ENCODE peak calls at places on chromosomes 5 and 9, in five cellular contexts. Q, E, O, C and H are unnamed samples.
A peak's percentile ranks its signal among the peaks of the same experiment; 100 is the strongest.

GRCh38 chr9:33350310-33350709 is 52.1 kb downstream of the AQP7 start:
- DNase-seq in Q (no peak), E (no peak), O (no peak), C (no peak), H (no peak)

GRCh38 chr9:136050266-136050705 is 44.8 kb downstream of the NACC2 start:
- DNase-seq in Q (no peak), E (peak; percentile 4), O (no peak), C (no peak), H (no peak)

GRCh38 chr9:29325855-29326254 is 1752.6 kb upstream of the C9orf72 start:
- DNase-seq in Q (no peak), E (no peak), O (no peak), C (peak; percentile 25), H (no peak)

GRCh38 chr5:36442352-36442751 is 140.7 kb upstream of the RANBP3L start:
- DNase-seq in Q (no peak), E (peak; percentile 75), O (peak; percentile 57), C (no peak), H (no peak)

GRCh38 chr9:1271786-1272185 is 221.6 kb downstream of the DMRT2 start:
- DNase-seq in Q (no peak), E (no peak), O (no peak), C (no peak), H (no peak)

GRCh38 chr5:12095808-12096281 is 191.6 kb upstream of the CTNND2 start:
- DNase-seq in Q (no peak), E (no peak), O (no peak), C (no peak), H (no peak)

GRCh38 chr9:18928711-18929110 is 104.3 kb downstream of the SAXO1 start:
- DNase-seq in Q (no peak), E (no peak), O (no peak), C (no peak), H (no peak)

GRCh38 chr5:67133781-67134180 is 62.8 kb downstream of the CD180 start:
- DNase-seq in Q (no peak), E (no peak), O (no peak), C (no peak), H (no peak)

GRCh38 chr5:53425598-53426516 is 54.6 kb upstream of the FST start:
- DNase-seq in Q (peak; percentile 45), E (peak; percentile 77), O (peak; percentile 67), C (peak; percentile 10), H (no peak)

GRCh38 chr5:115579747-115580173 is 22.5 kb downstream of the TICAM2 start:
- DNase-seq in Q (no peak), E (no peak), O (no peak), C (no peak), H (peak; percentile 77)

GRCh38 chr9:33794560-33794959 is 801 bp upstream of the PRSS3 start:
- DNase-seq in Q (no peak), E (no peak), O (no peak), C (no peak), H (no peak)

GRCh38 chr5:161966544-161966943 is 101.0 kb upstream of the GABRG2 start:
- DNase-seq in Q (no peak), E (no peak), O (peak; percentile 3), C (no peak), H (no peak)

GRCh38 chr5:181052928-181053759 is 13.1 kb downstream of the BTNL9 start:
- DNase-seq in Q (no peak), E (peak; percentile 92), O (no peak), C (no peak), H (no peak)

GRCh38 chr9:81871695-81872094 is 56.5 kb upstream of the SPATA31D4 start:
- DNase-seq in Q (no peak), E (no peak), O (no peak), C (no peak), H (no peak)

GRCh38 chr5:89265511-89266169 is 382.7 kb upstream of the MEF2C start:
- DNase-seq in Q (no peak), E (no peak), O (no peak), C (no peak), H (no peak)

GRCh38 chr5:79122963-79123362 is 11.4 kb downstream of the BHMT start:
- DNase-seq in Q (no peak), E (no peak), O (no peak), C (no peak), H (no peak)

GRCh38 chr9:126947529-126947928 is 32.9 kb downstream of the RALGPS1 start:
- DNase-seq in Q (peak; percentile 16), E (no peak), O (no peak), C (peak; percentile 17), H (no peak)

GRCh38 chr5:127001621-127002296 is 28.6 kb downstream of the MARCHF3 start:
- DNase-seq in Q (no peak), E (no peak), O (no peak), C (no peak), H (no peak)

GRCh38 chr5:119171686-119172085 is 100.8 kb downstream of the DMXL1 start:
- DNase-seq in Q (no peak), E (no peak), O (no peak), C (no peak), H (no peak)

GRCh38 chr9:96383165-96383939 is at the start of gene SLC35D2:
- DNase-seq in Q (no peak), E (peak; percentile 69), O (peak; percentile 73), C (no peak), H (no peak)

GRCh38 chr5:61409568-61409967 is 77.5 kb downstream of the ZSWIM6 start:
- DNase-seq in Q (peak; percentile 79), E (no peak), O (peak; percentile 50), C (no peak), H (no peak)

GRCh38 chr5:125227333-125228075 is 481.1 kb upstream of the ZNF608 start:
- DNase-seq in Q (peak; percentile 15), E (no peak), O (no peak), C (no peak), H (no peak)

GRCh38 chr9:16720386-16720785 is 150.1 kb downstream of the BNC2 start:
- DNase-seq in Q (no peak), E (no peak), O (no peak), C (no peak), H (no peak)

GRCh38 chr9:121709798-121710197 is 58.4 kb downstream of the DAB2IP start:
- DNase-seq in Q (no peak), E (no peak), O (no peak), C (no peak), H (no peak)

GRCh38 chr5:168176251-168176650 is 115.2 kb upstream of the WWC1 start:
- DNase-seq in Q (no peak), E (no peak), O (no peak), C (no peak), H (no peak)

DNA sequence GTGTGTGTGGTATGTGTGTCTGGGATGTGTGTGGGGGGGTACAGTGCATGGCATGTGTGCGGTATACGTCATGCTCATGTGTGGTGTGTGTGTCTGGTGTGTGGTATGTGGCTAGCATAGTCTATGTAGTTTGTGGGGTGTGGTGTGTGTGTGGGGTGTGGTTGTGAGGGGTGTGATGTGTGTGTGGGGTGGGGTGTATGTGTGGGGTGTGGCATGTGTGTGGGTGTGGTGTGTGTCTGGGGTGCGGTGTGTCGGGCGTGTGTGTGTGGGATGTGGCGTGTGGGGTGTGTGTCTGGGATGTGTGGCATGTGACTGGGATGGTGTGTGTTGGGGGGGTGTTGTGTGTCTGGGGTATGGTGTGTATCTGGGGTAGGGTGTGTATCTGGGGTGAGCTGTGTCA is 52.3 kb downstream of the SECISBP2 start:
- DNase-seq in Q (no peak), E (no peak), O (no peak), C (no peak), H (no peak)
- TF ChIP-seq POLR2AphosphoS5 in Q (no peak), E (no peak), O (no peak), C (no peak), H (no peak)

DNA sequence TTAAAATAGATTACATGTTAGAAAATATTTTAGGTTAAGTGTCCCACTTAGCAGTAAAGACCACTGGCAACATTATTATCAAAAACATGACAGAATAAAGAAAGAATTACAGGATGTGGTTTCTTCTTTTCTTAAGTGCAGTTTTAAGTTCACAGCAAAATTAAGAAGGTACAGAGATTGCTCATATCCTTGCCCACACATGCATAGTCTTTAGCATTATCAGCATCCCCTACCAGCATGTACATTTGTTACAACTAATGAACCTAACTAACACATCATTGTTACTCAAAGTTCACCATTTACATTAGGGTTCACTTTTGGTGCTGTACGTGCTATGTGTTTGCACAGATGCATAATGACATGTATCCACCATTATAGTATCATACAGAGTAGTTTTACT is 837.7 kb upstream of the CDH9 start:
- DNase-seq in Q (no peak), E (no peak), O (no peak), C (no peak), H (no peak)
- TF ChIP-seq SRF in Q (no peak), E (no peak), O (no peak), C (no peak), H (no peak)

GRCh38 chr5:6506631-6507030 is 58.0 kb downstream of the UBE2QL1 start:
- DNase-seq in Q (no peak), E (no peak), O (no peak), C (no peak), H (no peak)

GRCh38 chr5:6505415-6505763 is 56.7 kb downstream of the UBE2QL1 start:
- DNase-seq in Q (no peak), E (no peak), O (no peak), C (no peak), H (no peak)

GRCh38 chr5:6505779-6506557 is 57.3 kb downstream of the UBE2QL1 start:
- DNase-seq in Q (no peak), E (no peak), O (no peak), C (no peak), H (no peak)

GRCh38 chr5:6503342-6503741 is 54.7 kb downstream of the UBE2QL1 start:
- DNase-seq in Q (no peak), E (no peak), O (no peak), C (no peak), H (no peak)

DNA sequence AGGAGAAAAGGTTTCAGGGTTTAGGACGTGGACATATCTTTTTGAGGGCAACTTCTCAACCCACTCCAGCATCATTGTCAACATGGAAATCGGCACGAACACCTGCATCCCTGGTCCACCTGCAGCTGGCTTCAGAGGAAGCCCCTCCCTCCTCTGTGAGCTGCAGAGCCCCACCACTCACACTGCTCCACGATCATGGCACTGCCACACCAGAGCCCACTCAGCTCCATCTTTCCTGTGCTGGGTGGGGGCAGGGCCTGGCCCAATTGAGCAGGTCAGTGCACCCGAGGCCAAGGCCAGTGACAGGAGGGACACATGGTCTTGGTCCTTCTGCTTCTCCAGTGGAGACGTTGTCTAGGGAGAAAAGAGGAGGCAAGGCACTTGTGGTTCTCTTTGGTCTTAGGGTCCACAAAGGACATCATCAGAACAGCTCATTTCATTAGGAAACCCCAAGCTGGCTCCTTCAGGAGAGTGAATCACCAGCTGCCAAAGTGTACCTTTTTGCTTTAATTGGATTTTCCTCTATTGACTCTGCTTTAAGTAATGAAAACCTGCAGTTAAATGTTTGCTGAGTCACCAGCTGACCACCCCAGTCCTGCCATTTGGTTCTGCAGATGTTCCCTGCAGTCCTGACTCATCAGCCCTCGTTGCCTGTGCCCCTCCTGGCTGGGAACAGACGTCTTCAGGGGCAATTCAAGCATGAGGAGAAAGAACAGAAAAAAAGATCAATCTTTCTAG is 56.2 kb downstream of the UBE2QL1 start:
- DNase-seq in Q (no peak), E (no peak), O (no peak), C (no peak), H (no peak)
- TF ChIP-seq POLR2AphosphoS5 in Q (no peak), E (no peak), O (no peak), C (no peak), H (no peak)

DNA sequence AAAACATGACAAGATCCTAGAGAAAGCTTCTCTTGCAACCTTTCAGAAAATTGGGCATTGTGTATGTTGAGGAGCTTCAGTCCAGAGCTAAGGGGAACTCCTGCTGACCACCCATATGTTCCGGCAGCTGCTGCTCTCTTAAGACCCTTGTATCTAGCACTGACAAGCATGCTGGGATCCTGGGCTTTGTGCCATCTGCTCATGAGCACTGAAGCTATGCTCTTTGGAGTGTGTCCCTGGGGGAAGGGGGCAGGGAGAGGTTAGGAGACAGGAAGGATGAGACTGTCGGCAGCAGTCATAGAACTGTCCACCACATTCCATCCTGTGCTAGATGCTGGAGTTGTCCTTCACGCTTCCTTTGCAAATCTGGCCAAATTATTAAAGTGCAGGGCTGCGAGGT is 109.3 kb downstream of the JAKMIP2 start:
- DNase-seq in Q (no peak), E (no peak), O (no peak), C (no peak), H (no peak)
- TF ChIP-seq SRF in Q (no peak), E (no peak), O (no peak), C (no peak), H (no peak)